ENCODE peak calls at places on chromosome 18, in eight cellular contexts. C is right cardiac atrium; A is activated naive CD8-positive, alpha-beta T cell treated with anti-CD3 and anti-CD28 coated beads, Interleukin-2, amount 50 U/mL, for 24 hours; P is CD4-positive, alpha-beta memory T cell; B is fibroblast of mammary gland; N is dorsolateral prefrontal cortex; E is T-helper 22 cell; J is Kasumi-1. M is an unnamed sample.

GRCh38 chr18:78769502-78770113 is 210.0 kb upstream of the SALL3 start:
- DNase-seq in C (no peak), A (no peak), P (no peak), B (no peak), N (no peak), E (no peak), J (no peak), M (no peak)

GRCh38 chr18:23689616-23690504 is 607 bp downstream of the LAMA3 start:
- DNase-seq in C (peak), A (peak), P (no peak), B (no peak), N (no peak), E (no peak), J (peak), M (peak)

GRCh38 chr18:79326413-79327198 is 69.1 kb upstream of the NFATC1 start:
- DNase-seq in C (no peak), A (no peak), P (no peak), B (no peak), N (no peak), E (no peak), J (no peak), M (no peak)

GRCh38 chr18:37405229-37405628 is 160.4 kb downstream of the CELF4 start:
- DNase-seq in C (no peak), A (no peak), P (no peak), B (no peak), N (no peak), E (no peak), J (no peak), M (no peak)

GRCh38 chr18:62788891-62789290 is 73.5 kb downstream of the PHLPP1 start:
- DNase-seq in C (no peak), A (no peak), P (no peak), B (no peak), N (no peak), E (no peak), J (no peak), M (no peak)

GRCh38 chr18:69215151-69215550 is 185.5 kb upstream of the DOK6 start:
- DNase-seq in C (no peak), A (no peak), P (no peak), B (no peak), N (no peak), E (no peak), J (no peak), M (no peak)

GRCh38 chr18:59233017-59233410 is 13.1 kb downstream of the GRP start:
- DNase-seq in C (no peak), A (no peak), P (no peak), B (no peak), N (no peak), E (no peak), J (no peak), M (no peak)

GRCh38 chr18:10170375-10170774 is 256.6 kb downstream of the VAPA start:
- DNase-seq in C (no peak), A (no peak), P (no peak), B (no peak), N (no peak), E (no peak), J (no peak), M (no peak)

GRCh38 chr18:9683418-9684396 is 24.4 kb upstream of the RAB31 start:
- DNase-seq in C (no peak), A (no peak), P (no peak), B (peak), N (no peak), E (no peak), J (peak), M (no peak)

GRCh38 chr18:29123706-29124530 is 947.0 kb upstream of the CDH2 start:
- DNase-seq in C (no peak), A (no peak), P (no peak), B (peak), N (no peak), E (no peak), J (no peak), M (no peak)

GRCh38 chr18:33404244-33404873 is 36.2 kb downstream of the CCDC178 start:
- DNase-seq in C (no peak), A (no peak), P (no peak), B (no peak), N (no peak), E (no peak), J (peak), M (no peak)

GRCh38 chr18:74587446-74587845 is 10.2 kb upstream of the ZNF407 start:
- DNase-seq in C (no peak), A (no peak), P (no peak), B (no peak), N (no peak), E (no peak), J (no peak), M (no peak)

GRCh38 chr18:25351773-25352628 is at the start of gene ZNF521:
- DNase-seq in C (peak), A (peak), P (peak), B (peak), N (peak), E (no peak), J (peak), M (peak)

GRCh38 chr18:59810740-59811520 is 88.9 kb upstream of the PMAIP1 start:
- DNase-seq in C (no peak), A (no peak), P (no peak), B (peak), N (no peak), E (no peak), J (no peak), M (no peak)

GRCh38 chr18:5425721-5426120 is 118.1 kb downstream of the EPB41L3 start:
- DNase-seq in C (no peak), A (no peak), P (no peak), B (no peak), N (no peak), E (no peak), J (no peak), M (no peak)

GRCh38 chr18:14748496-14748895 is 524 bp downstream of the ANKRD30B start:
- DNase-seq in C (peak), A (no peak), P (no peak), B (no peak), N (no peak), E (no peak), J (no peak), M (no peak)

GRCh38 chr18:23994361-23994902 is 20.1 kb upstream of the TTC39C start:
- DNase-seq in C (peak), A (no peak), P (peak), B (peak), N (no peak), E (peak), J (no peak), M (no peak)

M was measured in naive B cell.